ENCODE peak calls at places on chromosomes 12 and 14, in five cellular contexts. One of them, this sample, is unnamed.

GRCh38 chr12:30546121-30546520 is 149.5 kb downstream of the IPO8 start:
- DNase-seq in effector memory CD8-positive, alpha-beta T cell: no peak
- DNase-seq in hepatocyte: no peak
- DNase-seq in activated effector memory CD4-positive, alpha-beta T cell treated with Interleukin-2 at 50 U/mL for 16 hours: no peak
- DNase-seq in HTR-8/SVneo: no peak
- DNase-seq in this sample: no peak

GRCh38 chr14:60090864-60091519 is 731 bp upstream of the PCNX4 start:
- DNase-seq in effector memory CD8-positive, alpha-beta T cell: no peak
- DNase-seq in hepatocyte: peak
- DNase-seq in activated effector memory CD4-positive, alpha-beta T cell treated with Interleukin-2 at 50 U/mL for 16 hours: no peak
- DNase-seq in HTR-8/SVneo: peak
- DNase-seq in this sample: peak

GRCh38 chr12:80269953-80270552 is 170.7 kb downstream of the OTOGL start:
- DNase-seq in effector memory CD8-positive, alpha-beta T cell: no peak
- DNase-seq in hepatocyte: peak
- DNase-seq in activated effector memory CD4-positive, alpha-beta T cell treated with Interleukin-2 at 50 U/mL for 16 hours: no peak
- DNase-seq in HTR-8/SVneo: peak
- DNase-seq in this sample: peak

GRCh38 chr14:90426663-90427062 is 29.8 kb downstream of the CALM1 start:
- DNase-seq in effector memory CD8-positive, alpha-beta T cell: no peak
- DNase-seq in hepatocyte: no peak
- DNase-seq in activated effector memory CD4-positive, alpha-beta T cell treated with Interleukin-2 at 50 U/mL for 16 hours: no peak
- DNase-seq in HTR-8/SVneo: no peak
- DNase-seq in this sample: no peak

GRCh38 chr12:42511656-42512055 is 77.9 kb downstream of the PRICKLE1 start:
- DNase-seq in effector memory CD8-positive, alpha-beta T cell: no peak
- DNase-seq in hepatocyte: no peak
- DNase-seq in activated effector memory CD4-positive, alpha-beta T cell treated with Interleukin-2 at 50 U/mL for 16 hours: no peak
- DNase-seq in HTR-8/SVneo: no peak
- DNase-seq in this sample: no peak

GRCh38 chr12:49827351-49828099 is 688 bp downstream of the NCKAP5L start:
- DNase-seq in effector memory CD8-positive, alpha-beta T cell: peak
- DNase-seq in hepatocyte: peak
- DNase-seq in activated effector memory CD4-positive, alpha-beta T cell treated with Interleukin-2 at 50 U/mL for 16 hours: no peak
- DNase-seq in HTR-8/SVneo: peak
- DNase-seq in this sample: peak

GRCh38 chr14:64185184-64185583 is 109.0 kb downstream of the ESR2 start:
- DNase-seq in effector memory CD8-positive, alpha-beta T cell: no peak
- DNase-seq in hepatocyte: no peak
- DNase-seq in activated effector memory CD4-positive, alpha-beta T cell treated with Interleukin-2 at 50 U/mL for 16 hours: no peak
- DNase-seq in HTR-8/SVneo: no peak
- DNase-seq in this sample: no peak

GRCh38 chr12:131698286-131698685 is 12.6 kb upstream of the SFSWAP start:
- DNase-seq in effector memory CD8-positive, alpha-beta T cell: no peak
- DNase-seq in hepatocyte: no peak
- DNase-seq in activated effector memory CD4-positive, alpha-beta T cell treated with Interleukin-2 at 50 U/mL for 16 hours: no peak
- DNase-seq in HTR-8/SVneo: no peak
- DNase-seq in this sample: no peak

GRCh38 chr12:120225852-120226640 is 25.1 kb upstream of the RPLP0 start:
- DNase-seq in effector memory CD8-positive, alpha-beta T cell: no peak
- DNase-seq in hepatocyte: no peak
- DNase-seq in activated effector memory CD4-positive, alpha-beta T cell treated with Interleukin-2 at 50 U/mL for 16 hours: no peak
- DNase-seq in HTR-8/SVneo: no peak
- DNase-seq in this sample: no peak

GRCh38 chr12:105561981-105562726 is 231.7 kb downstream of the C12orf75 start:
- DNase-seq in effector memory CD8-positive, alpha-beta T cell: no peak
- DNase-seq in hepatocyte: peak
- DNase-seq in activated effector memory CD4-positive, alpha-beta T cell treated with Interleukin-2 at 50 U/mL for 16 hours: no peak
- DNase-seq in HTR-8/SVneo: peak
- DNase-seq in this sample: peak

This sample was measured in NCI-H460.